ENCODE peak calls at places on chromosome 15, in seven cellular contexts. S, A, L, O, N, Y and R are unnamed samples.

GRCh38 chr15:80343610-80344009 is 60.6 kb upstream of the ARNT2 start:
- DNase-seq in S (peak; percentile 68), A (no peak), L (no peak), O (no peak), N (no peak), Y (peak; percentile 89), R (no peak)

GRCh38 chr15:66403323-66403722 is 16.6 kb downstream of the MAP2K1 start:
- DNase-seq in S (no peak), A (no peak), L (no peak), O (no peak), N (no peak), Y (no peak), R (no peak)

GRCh38 chr15:79406191-79406590 is 25.9 kb upstream of the MINAR1 start:
- DNase-seq in S (no peak), A (no peak), L (no peak), O (no peak), N (no peak), Y (no peak), R (no peak)

GRCh38 chr15:28912422-28912821 is 26.6 kb downstream of the APBA2 start:
- DNase-seq in S (peak; percentile 7), A (no peak), L (no peak), O (no peak), N (no peak), Y (no peak), R (no peak)

GRCh38 chr15:41917767-41918430 is 24.0 kb upstream of the SPTBN5 start:
- DNase-seq in S (peak; percentile 84), A (no peak), L (peak; percentile 70), O (no peak), N (peak; percentile 47), Y (no peak), R (peak; percentile 42)

GRCh38 chr15:77027697-77028450 is 32.9 kb downstream of the PSTPIP1 start:
- DNase-seq in S (no peak), A (no peak), L (no peak), O (no peak), N (no peak), Y (peak; percentile 62), R (no peak)

GRCh38 chr15:101277943-101278564 is 769 bp upstream of the SELENOS start:
- DNase-seq in S (no peak), A (no peak), L (no peak), O (no peak), N (no peak), Y (no peak), R (no peak)

GRCh38 chr15:65824031-65824743 is 32.1 kb upstream of the DENND4A start:
- DNase-seq in S (peak; percentile 70), A (no peak), L (peak; percentile 29), O (no peak), N (peak; percentile 34), Y (no peak), R (no peak)

GRCh38 chr15:75203908-75204263 is 2.2 kb downstream of the C15orf39 start:
- DNase-seq in S (no peak), A (no peak), L (no peak), O (no peak), N (peak; percentile 39), Y (no peak), R (no peak)

GRCh38 chr15:60573936-60574335 is 95.0 kb upstream of the ICE2 start:
- DNase-seq in S (no peak), A (no peak), L (no peak), O (no peak), N (no peak), Y (no peak), R (no peak)
- H3K4me3 ChIP-seq in S (no peak overlapping the region), A (no peak overlapping the region), L (no peak overlapping the region), O (no peak overlapping the region), N (no peak overlapping the region), Y (no peak overlapping the region), R (no peak overlapping the region)

DNA sequence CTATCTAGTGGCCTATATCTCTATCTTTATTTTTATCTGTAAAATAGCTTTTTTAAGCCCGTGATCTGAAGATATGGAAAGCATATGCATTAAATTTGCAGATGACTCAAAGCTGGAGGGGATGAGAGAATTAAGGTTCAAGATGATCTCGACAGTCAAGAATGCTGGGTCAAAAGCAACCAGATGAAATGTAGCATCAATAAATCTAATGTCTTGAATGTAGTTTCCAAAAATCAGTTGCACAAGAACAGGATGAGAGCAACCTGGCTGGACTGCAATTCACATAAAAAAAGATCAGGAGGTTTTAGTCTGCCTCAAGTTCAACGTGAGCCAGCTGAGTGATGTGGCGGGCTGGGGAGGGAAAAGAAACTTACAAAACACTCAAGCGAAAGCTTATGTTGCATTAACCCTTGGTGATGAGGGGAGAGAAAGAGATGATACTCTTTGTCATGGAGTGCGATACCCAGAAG is 221.3 kb upstream of the TLE3 start:
- DNase-seq in S (peak; percentile 74), A (no peak), L (no peak), O (peak; percentile 90), N (no peak), Y (no peak), R (no peak)
- H3K36me3 ChIP-seq in S (no peaks in the 10 kb centered on the region), A (no peaks in the 10 kb centered on the region), L (no peaks in the 10 kb centered on the region), O (no peaks in the 10 kb centered on the region), N (no peaks in the 10 kb centered on the region), Y (no peaks in the 10 kb centered on the region), R (no peaks in the 10 kb centered on the region)

GRCh38 chr15:37095197-37095992 is 5.0 kb downstream of the MEIS2 start:
- DNase-seq in S (no peak), A (no peak), L (no peak), O (no peak), N (no peak), Y (peak; percentile 45), R (no peak)
- H3K4me3 ChIP-seq in S (no peak overlapping the region), A (peak overlapping the region; percentile 73), L (no peak overlapping the region), O (peak overlapping the region; percentile 2), N (no peak overlapping the region), Y (peak overlapping the region; percentile 81), R (peak overlapping the region; percentile 54)

GRCh38 chr15:91861223-91861622 is 7.7 kb downstream of the SLCO3A1 start:
- DNase-seq in S (no peak), A (no peak), L (no peak), O (no peak), N (no peak), Y (no peak), R (no peak)

GRCh38 chr15:91863621-91864255 is 10.2 kb downstream of the SLCO3A1 start:
- DNase-seq in S (no peak), A (no peak), L (no peak), O (no peak), N (no peak), Y (no peak), R (no peak)

GRCh38 chr15:91864669-91865068 is 11.2 kb downstream of the SLCO3A1 start:
- DNase-seq in S (no peak), A (no peak), L (no peak), O (no peak), N (no peak), Y (no peak), R (no peak)

GRCh38 chr15:91865486-91865885 is 12.0 kb downstream of the SLCO3A1 start:
- DNase-seq in S (no peak), A (no peak), L (no peak), O (no peak), N (no peak), Y (no peak), R (no peak)

DNA sequence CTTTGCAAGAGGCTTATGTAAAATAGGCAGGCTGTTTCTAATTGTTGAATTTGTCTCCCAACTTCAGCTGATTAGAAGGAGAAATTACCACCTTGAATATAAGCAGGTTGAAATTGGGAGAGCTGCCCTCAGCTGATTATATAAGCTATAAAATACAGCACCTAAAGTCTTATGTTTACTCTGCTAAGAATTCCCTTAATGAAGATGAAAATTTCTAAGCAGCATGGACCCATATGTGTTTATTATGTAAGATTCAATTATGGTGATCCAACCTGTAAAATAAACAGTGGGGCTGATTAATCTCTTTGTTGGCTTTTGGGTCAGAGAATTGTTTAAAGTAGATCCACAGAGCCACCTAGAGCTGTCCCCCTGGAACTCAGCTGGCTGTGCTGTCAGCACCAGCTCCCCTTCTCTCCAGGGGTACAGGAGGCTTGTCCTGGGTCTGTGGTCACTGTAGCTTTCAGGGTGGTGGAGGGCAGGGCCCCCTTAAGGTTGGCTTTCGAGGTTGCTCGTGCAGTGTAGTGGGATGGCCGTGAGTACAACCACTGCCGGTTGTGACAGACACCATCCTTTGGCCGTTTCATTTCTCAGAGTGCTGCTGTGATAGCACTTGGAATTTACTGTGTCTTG is 9.5 kb downstream of the SLCO3A1 start:
- DNase-seq in S (no peak), A (no peak), L (no peak), O (no peak), N (no peak), Y (no peak), R (no peak)
- H3K36me3 ChIP-seq in S (no peaks in the 10 kb centered on the region), A (peaks cover 11% of the 10 kb centered on the region), L (peaks cover 7% of the 10 kb centered on the region), O (no peaks in the 10 kb centered on the region), N (no peaks in the 10 kb centered on the region), Y (no peaks in the 10 kb centered on the region), R (no peaks in the 10 kb centered on the region)

GRCh38 chr15:40340740-40341400 is at the start of gene CCDC9B:
- DNase-seq in S (peak; percentile 84), A (no peak), L (peak; percentile 95), O (peak; percentile 41), N (peak; percentile 93), Y (peak; percentile 85), R (peak; percentile 54)
- H3K4me3 ChIP-seq in S (peak within 1 kb of the TSS; percentile 45), A (peak within 1 kb of the TSS; percentile 61), L (peak within 1 kb of the TSS; percentile 94), O (peak within 1 kb of the TSS; percentile 44), N (peak within 1 kb of the TSS; percentile 49), Y (peak within 1 kb of the TSS; percentile 26), R (peak within 1 kb of the TSS; percentile 46)

GRCh38 chr15:98400120-98400519 is 248.2 kb upstream of the IGF1R start:
- DNase-seq in S (no peak), A (no peak), L (no peak), O (no peak), N (no peak), Y (no peak), R (no peak)
- H3K36me3 ChIP-seq in S (no peaks in the 10 kb centered on the region), A (no peaks in the 10 kb centered on the region), L (no peaks in the 10 kb centered on the region), O (no peaks in the 10 kb centered on the region), N (no peaks in the 10 kb centered on the region), Y (no peaks in the 10 kb centered on the region), R (no peaks in the 10 kb centered on the region)

DNA sequence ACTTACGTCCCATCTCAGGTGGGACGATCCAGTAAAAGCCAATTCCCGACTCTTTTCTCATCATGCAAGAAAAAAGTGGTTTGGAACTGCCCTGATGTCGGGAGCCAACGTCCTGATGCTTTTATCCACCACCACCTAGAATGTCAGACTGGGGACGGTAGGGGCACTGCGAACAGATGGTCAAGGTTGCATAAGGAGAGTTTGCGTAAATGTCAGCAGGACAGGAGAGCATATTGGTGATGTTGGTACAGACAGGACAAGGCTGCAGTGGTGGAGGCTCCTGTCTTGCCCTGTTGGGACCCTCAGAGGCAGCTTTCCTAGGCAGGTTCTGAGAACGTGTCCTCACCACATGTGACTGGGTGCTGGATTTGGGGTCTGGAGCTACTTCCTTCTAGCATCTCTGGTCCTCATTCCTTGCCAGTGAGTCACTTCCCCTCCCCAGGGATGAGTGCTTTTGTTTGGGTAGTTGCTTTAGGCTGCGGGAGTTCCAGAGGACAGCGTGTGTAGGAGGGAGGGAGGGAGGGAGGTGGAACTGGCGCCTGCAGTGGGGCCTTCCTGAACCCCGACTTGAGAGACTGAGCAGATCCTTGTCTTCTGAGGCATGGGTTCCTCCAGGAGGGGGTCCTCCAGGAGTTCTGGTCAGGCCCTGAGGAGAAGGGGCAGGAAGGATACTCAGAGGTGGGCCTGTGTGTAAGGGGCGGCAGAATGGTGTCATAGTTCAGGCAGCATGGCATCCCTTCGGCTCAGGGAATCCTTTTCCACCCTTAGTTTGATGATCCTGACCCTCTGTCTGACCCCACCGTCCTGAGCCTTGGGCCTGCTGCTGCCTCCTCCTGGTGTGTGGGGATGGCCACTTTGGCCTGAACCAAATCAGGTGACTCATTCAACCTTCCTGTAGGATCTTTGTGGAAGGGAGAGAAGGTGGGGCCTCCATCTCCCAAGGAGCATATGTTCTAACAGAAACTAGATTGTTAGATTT is 21.2 kb downstream of the THSD4 start:
- DNase-seq in S (peak; percentile 90), A (no peak), L (peak; percentile 56), O (peak; percentile 54), N (peak; percentile 87), Y (no peak), R (peak; percentile 66)
- H3K4me3 ChIP-seq in S (no peak overlapping the region), A (no peak overlapping the region), L (no peak overlapping the region), O (no peak overlapping the region), N (no peak overlapping the region), Y (no peak overlapping the region), R (no peak overlapping the region)

GRCh38 chr15:59186501-59186900 is 20.1 kb upstream of the LDHAL6B start:
- DNase-seq in S (peak; percentile 91), A (no peak), L (no peak), O (no peak), N (no peak), Y (no peak), R (no peak)
- H3K36me3 ChIP-seq in S (peaks cover 9% of the 10 kb centered on the region), A (peaks cover 90% of the 10 kb centered on the region), L (peaks cover 32% of the 10 kb centered on the region), O (peaks cover 5% of the 10 kb centered on the region), N (peaks cover 69% of the 10 kb centered on the region), Y (no peaks in the 10 kb centered on the region), R (peaks cover 1% of the 10 kb centered on the region)